ENCODE peak calls at places on chromosome X, in ten cellular contexts. One of them, this sample, is unnamed.

GRCh38 chrX:39527045-39527444 is 570.7 kb downstream of the BCOR start:
- DNase-seq in NCI-H1417: no peak
- DNase-seq in DMS153: no peak
- DNase-seq in cardiac muscle cell: peak; percentile 77
- DNase-seq in EL: peak; percentile 63
- DNase-seq in T-helper 9 cell: no peak
- DNase-seq in COR-L47: no peak
- DNase-seq in CD8-positive, alpha-beta T cell: no peak
- DNase-seq in WTC11: no peak
- DNase-seq in K562: peak; percentile 19
- DNase-seq in this sample: no peak

GRCh38 chrX:136867518-136867917 is 13.0 kb downstream of the RBMX start:
- DNase-seq in NCI-H1417: no peak
- DNase-seq in DMS153: no peak
- DNase-seq in cardiac muscle cell: peak; percentile 50
- DNase-seq in EL: no peak
- DNase-seq in T-helper 9 cell: no peak
- DNase-seq in COR-L47: no peak
- DNase-seq in CD8-positive, alpha-beta T cell: no peak
- DNase-seq in WTC11: no peak
- DNase-seq in K562: no peak
- DNase-seq in this sample: no peak

GRCh38 chrX:155071694-155072215 is 447 bp downstream of the BRCC3 start:
- DNase-seq in NCI-H1417: no peak
- DNase-seq in DMS153: no peak
- DNase-seq in cardiac muscle cell: no peak
- DNase-seq in EL: peak; percentile 8
- DNase-seq in T-helper 9 cell: no peak
- DNase-seq in COR-L47: no peak
- DNase-seq in CD8-positive, alpha-beta T cell: no peak
- DNase-seq in WTC11: peak; percentile 13
- DNase-seq in K562: no peak
- DNase-seq in this sample: no peak

GRCh38 chrX:16946971-16947562 is 609 bp downstream of the REPS2 start:
- DNase-seq in NCI-H1417: no peak
- DNase-seq in DMS153: no peak
- DNase-seq in cardiac muscle cell: no peak
- DNase-seq in EL: no peak
- DNase-seq in T-helper 9 cell: peak; percentile 4
- DNase-seq in COR-L47: no peak
- DNase-seq in CD8-positive, alpha-beta T cell: no peak
- DNase-seq in WTC11: no peak
- DNase-seq in K562: peak; percentile 10
- DNase-seq in this sample: no peak

GRCh38 chrX:41027388-41027787 is 57.9 kb upstream of the USP9X start:
- DNase-seq in NCI-H1417: no peak
- DNase-seq in DMS153: no peak
- DNase-seq in cardiac muscle cell: peak; percentile 38
- DNase-seq in EL: peak; percentile 80
- DNase-seq in T-helper 9 cell: no peak
- DNase-seq in COR-L47: no peak
- DNase-seq in CD8-positive, alpha-beta T cell: no peak
- DNase-seq in WTC11: no peak
- DNase-seq in K562: no peak
- DNase-seq in this sample: no peak

GRCh38 chrX:9071031-9071650 is 37.2 kb upstream of the FAM9B start:
- DNase-seq in NCI-H1417: no peak
- DNase-seq in DMS153: no peak
- DNase-seq in cardiac muscle cell: no peak
- DNase-seq in EL: peak; percentile 64
- DNase-seq in T-helper 9 cell: no peak
- DNase-seq in COR-L47: no peak
- DNase-seq in CD8-positive, alpha-beta T cell: no peak
- DNase-seq in WTC11: no peak
- DNase-seq in K562: no peak
- DNase-seq in this sample: no peak

GRCh38 chrX:53481093-53481492 is 46.9 kb upstream of the HSD17B10 start:
- DNase-seq in NCI-H1417: no peak
- DNase-seq in DMS153: no peak
- DNase-seq in cardiac muscle cell: no peak
- DNase-seq in EL: peak; percentile 8
- DNase-seq in T-helper 9 cell: no peak
- DNase-seq in COR-L47: peak; percentile 0
- DNase-seq in CD8-positive, alpha-beta T cell: no peak
- DNase-seq in WTC11: peak; percentile 38
- DNase-seq in K562: peak; percentile 25
- DNase-seq in this sample: no peak

GRCh38 chrX:137198040-137198439 is 164.2 kb upstream of the GPR101 start:
- DNase-seq in NCI-H1417: no peak
- DNase-seq in DMS153: no peak
- DNase-seq in cardiac muscle cell: no peak
- DNase-seq in EL: no peak
- DNase-seq in T-helper 9 cell: no peak
- DNase-seq in COR-L47: no peak
- DNase-seq in CD8-positive, alpha-beta T cell: no peak
- DNase-seq in WTC11: no peak
- DNase-seq in K562: no peak
- DNase-seq in this sample: no peak

GRCh38 chrX:126237524-126237923 is 71.4 kb upstream of the DCAF12L2 start:
- DNase-seq in NCI-H1417: no peak
- DNase-seq in DMS153: no peak
- DNase-seq in cardiac muscle cell: no peak
- DNase-seq in EL: no peak
- DNase-seq in T-helper 9 cell: no peak
- DNase-seq in COR-L47: no peak
- DNase-seq in CD8-positive, alpha-beta T cell: no peak
- DNase-seq in WTC11: no peak
- DNase-seq in K562: no peak
- DNase-seq in this sample: no peak

GRCh38 chrX:105820247-105820646 is 2.1 kb upstream of the NRK start:
- DNase-seq in NCI-H1417: no peak
- DNase-seq in DMS153: no peak
- DNase-seq in cardiac muscle cell: no peak
- DNase-seq in EL: no peak
- DNase-seq in T-helper 9 cell: no peak
- DNase-seq in COR-L47: no peak
- DNase-seq in CD8-positive, alpha-beta T cell: no peak
- DNase-seq in WTC11: peak; percentile 11
- DNase-seq in K562: no peak
- DNase-seq in this sample: no peak